ENCODE peak calls at places on chromosome 5, in five cellular contexts. D is type B pancreatic cell; W is activated CD8-positive, alpha-beta memory T cell treated with anti-CD3 and anti-CD28 coated beads, Interleukin-2, amount 10 ng/mL, durations not matched to agents 7 days and 5 days; Z is nephron progenitor cell; G is activated T-cell treated with anti-CD3 and anti-CD28 coated beads for 24 hours. N is an unnamed sample.
A peak's percentile ranks its signal among the peaks of the same experiment; 100 is the strongest.

GRCh38 chr5:172840077-172840777 is 6.2 kb downstream of the ERGIC1 start:
- DNase-seq in Z (no peak), D (no peak), G (no peak), W (no peak), N (no peak)

GRCh38 chr5:132889501-132889900 is 16.0 kb downstream of the LEAP2 start:
- DNase-seq in Z (no peak), W (no peak), G (no peak), D (no peak), N (no peak)

GRCh38 chr5:42021119-42021518 is 96.0 kb downstream of the FBXO4 start:
- DNase-seq in G (no peak), W (no peak), D (no peak), Z (no peak), N (no peak)

GRCh38 chr5:3359642-3360041 is 236.0 kb upstream of the IRX1 start:
- DNase-seq in D (peak; percentile 16), Z (no peak), G (no peak), W (no peak), N (no peak)

GRCh38 chr5:35736280-35736679 is 118.6 kb downstream of the SPEF2 start:
- DNase-seq in W (no peak), D (no peak), G (peak; percentile 40), Z (no peak), N (peak; percentile 12)

GRCh38 chr5:147643142-147643541 is 133.3 kb upstream of the DPYSL3 start:
- DNase-seq in Z (no peak), G (no peak), D (no peak), W (no peak), N (no peak)

GRCh38 chr5:37272564-37272963 is 23.4 kb upstream of the CPLANE1 start:
- DNase-seq in D (no peak), Z (no peak), G (no peak), W (no peak), N (no peak)

GRCh38 chr5:180519098-180519497 is 24.9 kb downstream of the CNOT6 start:
- DNase-seq in D (no peak), G (no peak), W (no peak), Z (no peak), N (no peak)

GRCh38 chr5:91028518-91028956 is 354.6 kb downstream of the ARRDC3 start:
- DNase-seq in W (no peak), D (no peak), G (no peak), Z (no peak), N (no peak)

GRCh38 chr5:93164690-93165089 is 416.3 kb downstream of the NR2F1-AS1 start:
- DNase-seq in D (no peak), W (no peak), Z (no peak), G (no peak), N (no peak)

GRCh38 chr5:148991606-148992005 is 71.3 kb downstream of the SH3TC2 start:
- DNase-seq in D (no peak), G (no peak), Z (no peak), W (no peak), N (no peak)

GRCh38 chr5:151280443-151280842 is 23.1 kb downstream of the SLC36A3 start:
- DNase-seq in G (no peak), D (no peak), Z (no peak), W (no peak), N (no peak)

GRCh38 chr5:102718819-102719218 is 36.3 kb upstream of the PAM start:
- DNase-seq in D (no peak), G (no peak), Z (no peak), W (no peak), N (no peak)

GRCh38 chr5:159444441-159445082 is 114.3 kb upstream of the IL12B start:
- DNase-seq in G (no peak), W (no peak), Z (no peak), D (no peak), N (no peak)

GRCh38 chr5:151234476-151235238 is 10.8 kb upstream of the CCDC69 start:
- DNase-seq in W (peak; percentile 66), G (no peak), D (no peak), Z (no peak), N (no peak)

GRCh38 chr5:108642170-108642906 is 105.4 kb upstream of the FER start:
- DNase-seq in G (peak; percentile 35), Z (peak; percentile 64), W (peak; percentile 70), D (no peak), N (peak; percentile 56)

GRCh38 chr5:136132557-136133415 is at the start of gene SMAD5:
- DNase-seq in Z (peak; percentile 97), G (peak; percentile 54), D (peak; percentile 99), W (peak; percentile 92), N (peak; percentile 83)

GRCh38 chr5:107542831-107543231 is 127.9 kb downstream of the EFNA5 start:
- DNase-seq in W (no peak), Z (no peak), G (no peak), D (no peak), N (no peak)

GRCh38 chr5:81021486-81021885 is 61.3 kb downstream of the RASGRF2 start:
- DNase-seq in Z (no peak), G (no peak), D (no peak), W (no peak), N (no peak)

GRCh38 chr5:96816430-96816939 is 8.7 kb upstream of the ERAP1 start:
- DNase-seq in Z (no peak), W (peak; percentile 69), G (peak; percentile 36), D (no peak), N (peak; percentile 42)

GRCh38 chr5:1735320-1735970 is 64.2 kb downstream of the MRPL36 start:
- DNase-seq in G (no peak), D (no peak), Z (no peak), W (no peak), N (no peak)

GRCh38 chr5:114319236-114319635 is 42.6 kb upstream of the KCNN2 start:
- DNase-seq in D (no peak), G (no peak), Z (no peak), W (no peak), N (no peak)

GRCh38 chr5:134567651-134568338 is 42.3 kb downstream of the JADE2 start:
- DNase-seq in G (no peak), D (no peak), W (no peak), Z (no peak), N (no peak)

GRCh38 chr5:117947121-117947520 is 1041.2 kb downstream of the DTWD2 start:
- DNase-seq in D (no peak), W (no peak), G (no peak), Z (no peak), N (no peak)

GRCh38 chr5:69105996-69106906 is 12.4 kb downstream of the SLC30A5 start:
- DNase-seq in D (no peak), Z (no peak), G (no peak), W (no peak), N (no peak)

N was measured in stimulated activated naive CD8-positive, alpha-beta T cell treated with anti-CD3 and anti-CD28 coated beads, Interleukin-15, amount 100 ng/mL, for 72 hours.